ENCODE peak calls at places on chromosomes 13 and 19, in five cellular contexts. F is M059J; I is activated CD8-positive, alpha-beta memory T cell treated with anti-CD3 and anti-CD28 coated beads, Interleukin-2, amount 10 ng/mL, durations not matched to agents 7 days and 5 days; T is lung; S is NCI-H1048. K is an unnamed sample.

GRCh38 chr13:38418286-38418685 is 68.6 kb downstream of the UFM1 start:
- DNase-seq in T (no peak), S (no peak), F (no peak), I (no peak), K (no peak)

GRCh38 chr19:55325172-55325571 is at the start of gene TMEM150B:
- DNase-seq in S (no peak), I (no peak), F (no peak), T (no peak), K (no peak)

GRCh38 chr13:30763786-30764440 is 28.6 kb downstream of the ALOX5AP start:
- DNase-seq in T (no peak), I (no peak), F (peak; percentile 32), S (no peak), K (no peak)

GRCh38 chr19:46731584-46731983 is 14.3 kb upstream of the FKRP start:
- DNase-seq in I (no peak), T (no peak), S (no peak), F (peak; percentile 51), K (no peak)

GRCh38 chr19:2719232-2719735 is 1.9 kb downstream of the DIRAS1 start:
- DNase-seq in I (no peak), F (no peak), T (no peak), S (no peak), K (no peak)

GRCh38 chr19:33376423-33376822 is 2.9 kb downstream of the CEBPG start:
- DNase-seq in S (no peak), F (peak; percentile 66), I (peak; percentile 30), T (peak; percentile 60), K (no peak)

GRCh38 chr13:36192166-36192565 is 22.2 kb downstream of the SOHLH2 start:
- DNase-seq in T (no peak), I (no peak), S (no peak), F (peak; percentile 64), K (no peak)

GRCh38 chr19:13669780-13670355 is 94.5 kb upstream of the MRI1 start:
- DNase-seq in F (no peak), T (no peak), I (no peak), S (no peak), K (no peak)

GRCh38 chr13:52669677-52670076 is 17.0 kb downstream of the SUGT1 start:
- DNase-seq in T (no peak), F (no peak), I (no peak), S (no peak), K (no peak)

GRCh38 chr13:109995578-109995977 is 209.2 kb upstream of the IRS2 start:
- DNase-seq in T (no peak), I (no peak), F (no peak), S (no peak), K (no peak)

GRCh38 chr13:53064721-53065120 is 36.1 kb downstream of the OLFM4 start:
- DNase-seq in T (no peak), I (no peak), F (no peak), S (no peak), K (peak; percentile 46)

GRCh38 chr13:28037399-28037798 is 48.9 kb upstream of the URAD start:
- DNase-seq in T (no peak), I (no peak), S (no peak), F (peak; percentile 62), K (no peak)

GRCh38 chr13:34721631-34722144 is 220.4 kb upstream of the NBEA start:
- DNase-seq in I (no peak), F (no peak), S (no peak), T (no peak), K (peak; percentile 90)

GRCh38 chr13:66212511-66212910 is 1017.6 kb downstream of the PCDH9 start:
- DNase-seq in I (no peak), T (no peak), S (no peak), F (no peak), K (no peak)

GRCh38 chr19:55516878-55517620 is 19.9 kb downstream of the SBK2 start:
- DNase-seq in S (peak; percentile 78), T (peak; percentile 92), I (peak; percentile 92), F (peak; percentile 84), K (peak; percentile 65)

GRCh38 chr13:30033681-30034447 is 183.4 kb upstream of the UBL3 start:
- DNase-seq in T (no peak), F (peak; percentile 83), I (no peak), S (no peak), K (peak; percentile 20)

GRCh38 chr19:14446336-14447036 is 13.4 kb downstream of the PKN1 start:
- DNase-seq in T (no peak), F (no peak), S (no peak), I (no peak), K (no peak)

GRCh38 chr19:38441660-38442348 is 8.3 kb downstream of the RYR1 start:
- DNase-seq in I (no peak), S (no peak), F (no peak), T (no peak), K (no peak)

GRCh38 chr13:111043575-111043982 is 71.5 kb upstream of the ARHGEF7 start:
- DNase-seq in S (no peak), T (peak; percentile 19), I (no peak), F (peak; percentile 72), K (no peak)

GRCh38 chr13:23866420-23867026 is 22.7 kb downstream of the MIPEP start:
- DNase-seq in I (no peak), T (no peak), S (no peak), F (no peak), K (no peak)

GRCh38 chr13:77313923-77314322 is 13.0 kb downstream of the MYCBP2 start:
- DNase-seq in I (no peak), T (no peak), S (no peak), F (no peak), K (no peak)

GRCh38 chr19:35641515-35642151 is at the start of gene ETV2:
- DNase-seq in S (no peak), F (no peak), I (peak; percentile 85), T (no peak), K (no peak)

GRCh38 chr19:56765107-56765506 is 75.4 kb downstream of the PEG3 start:
- DNase-seq in I (no peak), T (peak; percentile 55), F (peak; percentile 57), S (no peak), K (no peak)

K was measured in NCI-H187 treated with DMSO at 0.1 percent for 48 hours.